ENCODE peak calls at places on chromosomes 6 and 20, in seven cellular contexts. D is central memory CD4-positive, alpha-beta T cell; G is RWPE1; U is AG20443; P is astrocyte of the spinal cord; E is GM04504; I is fibroblast of the conjunctiva. B is an unnamed sample.

GRCh38 chr6:105646391-105646867 is 243.5 kb upstream of the PREP start:
- DNase-seq in U (no peak), I (no peak), P (peak; percentile 19), D (peak; percentile 51), G (no peak), E (no peak), B (peak; percentile 73)

GRCh38 chr6:36539814-36540568 is 7.3 kb downstream of the STK38 start:
- DNase-seq in E (no peak), P (no peak), I (no peak), G (no peak), U (no peak), D (peak; percentile 54), B (no peak)

GRCh38 chr20:44295995-44296394 is 15.0 kb downstream of the FITM2 start:
- DNase-seq in E (no peak), D (no peak), P (no peak), U (no peak), I (no peak), G (no peak), B (no peak)

GRCh38 chr6:149278996-149279395 is 38.5 kb upstream of the TAB2 start:
- DNase-seq in I (no peak), P (no peak), D (no peak), U (no peak), E (no peak), G (no peak), B (no peak)

GRCh38 chr6:52544325-52545022 is 32.4 kb downstream of the TRAM2 start:
- DNase-seq in U (no peak), P (no peak), I (no peak), E (no peak), G (no peak), D (no peak), B (no peak)

GRCh38 chr20:54293526-54293925 is 85.6 kb downstream of the PFDN4 start:
- DNase-seq in D (no peak), I (no peak), P (no peak), G (no peak), U (no peak), E (no peak), B (no peak)

GRCh38 chr6:37624121-37624520 is 73.6 kb downstream of the MDGA1 start:
- DNase-seq in I (no peak), D (no peak), U (no peak), G (peak; percentile 65), P (no peak), E (no peak), B (no peak)

GRCh38 chr6:21741221-21742109 is 147.9 kb downstream of the SOX4 start:
- DNase-seq in P (peak; percentile 43), E (no peak), G (no peak), U (no peak), I (no peak), D (no peak), B (no peak)

GRCh38 chr6:40308533-40309306 is 278.4 kb downstream of the LRFN2 start:
- DNase-seq in G (peak; percentile 54), D (no peak), I (peak; percentile 1), E (peak; percentile 21), U (peak; percentile 71), P (peak; percentile 5), B (peak; percentile 43)

GRCh38 chr6:67916389-67916788 is 718.7 kb upstream of the ADGRB3 start:
- DNase-seq in E (no peak), G (no peak), D (no peak), U (no peak), I (no peak), P (peak; percentile 68), B (no peak)

GRCh38 chr6:153085239-153085638 is 45.8 kb downstream of the RGS17 start:
- DNase-seq in D (no peak), P (no peak), E (no peak), U (no peak), I (no peak), G (no peak), B (no peak)

GRCh38 chr6:97186416-97186999 is 96.5 kb downstream of the MMS22L start:
- DNase-seq in P (peak; percentile 66), G (peak; percentile 30), U (peak; percentile 63), E (peak; percentile 43), I (peak; percentile 47), D (peak; percentile 40), B (peak; percentile 41)

GRCh38 chr6:33213166-33213988 is 5.1 kb downstream of the RING1 start:
- DNase-seq in G (no peak), P (no peak), U (peak; percentile 59), I (no peak), D (no peak), E (no peak), B (no peak)

GRCh38 chr20:8095648-8096572 is 36.2 kb upstream of the PLCB1 start:
- DNase-seq in I (peak; percentile 27), U (peak; percentile 16), E (peak; percentile 21), P (peak; percentile 42), D (no peak), G (no peak), B (no peak)

GRCh38 chr6:78850621-78851020 is 16.7 kb upstream of the IRAK1BP1 start:
- DNase-seq in E (no peak), I (no peak), G (no peak), P (no peak), U (peak; percentile 9), D (no peak), B (no peak)

GRCh38 chr6:106334646-106335448 is 9.3 kb upstream of the ATG5 start:
- DNase-seq in I (peak; percentile 30), D (peak; percentile 56), G (peak; percentile 55), E (no peak), P (peak; percentile 49), U (peak; percentile 62), B (no peak)

GRCh38 chr20:21048841-21049273 is 57.3 kb downstream of the LINC00237 start:
- DNase-seq in I (no peak), D (peak; percentile 16), U (peak; percentile 52), G (peak; percentile 57), P (no peak), E (peak; percentile 2), B (peak; percentile 11)

GRCh38 chr6:136772685-136773472 is 19.4 kb downstream of the MAP3K5 start:
- DNase-seq in D (no peak), E (no peak), G (no peak), I (no peak), P (no peak), U (no peak), B (no peak)

GRCh38 chr20:63706852-63707557 is 771 bp downstream of the ARFRP1 start:
- DNase-seq in G (peak; percentile 74), I (no peak), U (peak; percentile 70), E (no peak), P (no peak), D (peak; percentile 53), B (peak; percentile 52)

GRCh38 chr20:15191082-15191723 is 853.8 kb upstream of the FLRT3 start:
- DNase-seq in D (no peak), E (no peak), G (no peak), U (no peak), P (no peak), I (no peak), B (no peak)

GRCh38 chr6:19602614-19603013 is 234.6 kb upstream of the ID4 start:
- DNase-seq in D (no peak), G (no peak), P (no peak), I (no peak), U (no peak), E (no peak), B (no peak)

GRCh38 chr20:653590-654426 is 808 bp upstream of the SRXN1 start:
- DNase-seq in G (no peak), U (no peak), I (no peak), D (no peak), P (no peak), E (no peak), B (no peak)

GRCh38 chr6:51112731-51113130 is 294.1 kb downstream of the TFAP2B start:
- DNase-seq in G (no peak), E (no peak), P (no peak), I (peak; percentile 48), D (no peak), U (no peak), B (no peak)

GRCh38 chr6:46130665-46131064 is 876 bp downstream of the ENPP4 start:
- DNase-seq in G (no peak), U (no peak), D (no peak), P (no peak), I (no peak), E (no peak), B (no peak)

GRCh38 chr6:156279306-156279969 is 497.7 kb upstream of the ARID1B start:
- DNase-seq in P (no peak), U (no peak), E (no peak), G (no peak), I (no peak), D (no peak), B (no peak)

GRCh38 chr20:33465536-33466302 is 22.2 kb upstream of the SNTA1 start:
- DNase-seq in P (no peak), D (no peak), E (no peak), G (no peak), I (no peak), U (no peak), B (no peak)

GRCh38 chr6:139014945-139015344 is 13.6 kb upstream of the ABRACL start:
- DNase-seq in E (no peak), P (no peak), D (no peak), U (no peak), I (no peak), G (no peak), B (no peak)

GRCh38 chr6:52576054-52576391 is 837 bp downstream of the TRAM2 start:
- DNase-seq in P (no peak), G (no peak), E (no peak), U (no peak), I (no peak), D (no peak), B (no peak)

GRCh38 chr6:2793491-2794151 is 28.4 kb downstream of the WRNIP1 start:
- DNase-seq in I (no peak), G (no peak), D (no peak), E (no peak), P (peak; percentile 33), U (no peak), B (peak; percentile 56)

GRCh38 chr6:115891111-115891669 is 169.5 kb downstream of the FRK start:
- DNase-seq in G (peak; percentile 45), U (peak; percentile 61), I (peak; percentile 6), P (peak; percentile 84), D (no peak), E (peak; percentile 16), B (peak; percentile 51)

GRCh38 chr20:18596270-18596669 is 8.4 kb downstream of the DTD1 start:
- DNase-seq in P (no peak), U (no peak), D (no peak), E (no peak), G (no peak), I (no peak), B (no peak)

GRCh38 chr20:36249450-36249849 is 13.2 kb downstream of the AAR2 start:
- DNase-seq in G (no peak), U (no peak), I (no peak), D (no peak), P (no peak), E (no peak), B (no peak)

GRCh38 chr6:156389296-156389695 is 387.9 kb upstream of the ARID1B start:
- DNase-seq in D (no peak), E (no peak), P (no peak), G (no peak), I (no peak), U (no peak), B (no peak)

GRCh38 chr6:6661684-6662083 is 73.2 kb downstream of the LY86 start:
- DNase-seq in I (peak; percentile 20), G (peak; percentile 26), E (peak; percentile 14), D (no peak), P (no peak), U (peak; percentile 32), B (no peak)

GRCh38 chr20:60470366-60470765 is 512.1 kb downstream of the CDH26 start:
- DNase-seq in U (no peak), D (no peak), I (no peak), E (no peak), G (no peak), P (no peak), B (no peak)